ENCODE peak calls at places on chromosome 7, in eight cellular contexts. One of them, this sample, is unnamed.

GRCh38 chr7:66654275-66655112 is 25.8 kb downstream of the KCTD7 start:
- DNase-seq in right lobe of liver: peak; percentile 99
- DNase-seq in NCI-H69: peak; percentile 99
- DNase-seq in sciatic nerve: peak; percentile 99
- DNase-seq in Calu3: peak; percentile 95
- DNase-seq in bronchial epithelial cell: peak; percentile 92
- DNase-seq in G401: peak; percentile 98
- DNase-seq in NCI-H1092: peak; percentile 99
- DNase-seq in this sample: peak; percentile 100

GRCh38 chr7:21675255-21675654 is 132.4 kb downstream of the DNAH11 start:
- DNase-seq in Calu3: no peak
- DNase-seq in G401: no peak
- DNase-seq in NCI-H1092: no peak
- DNase-seq in right lobe of liver: no peak
- DNase-seq in NCI-H69: no peak
- DNase-seq in sciatic nerve: no peak
- DNase-seq in bronchial epithelial cell: no peak
- DNase-seq in this sample: no peak

GRCh38 chr7:95589766-95590165 is 6.5 kb downstream of the PDK4 start:
- DNase-seq in bronchial epithelial cell: no peak
- DNase-seq in G401: no peak
- DNase-seq in NCI-H69: no peak
- DNase-seq in sciatic nerve: no peak
- DNase-seq in NCI-H1092: no peak
- DNase-seq in Calu3: no peak
- DNase-seq in right lobe of liver: no peak
- DNase-seq in this sample: no peak

GRCh38 chr7:138258194-138258554 is 181.9 kb downstream of the AKR1D1 start:
- DNase-seq in NCI-H69: no peak
- DNase-seq in Calu3: no peak
- DNase-seq in sciatic nerve: no peak
- DNase-seq in NCI-H1092: no peak
- DNase-seq in right lobe of liver: no peak
- DNase-seq in G401: no peak
- DNase-seq in bronchial epithelial cell: no peak
- DNase-seq in this sample: no peak

GRCh38 chr7:77455334-77455733 is 39.2 kb upstream of the GSAP start:
- DNase-seq in sciatic nerve: no peak
- DNase-seq in bronchial epithelial cell: peak; percentile 92
- DNase-seq in right lobe of liver: no peak
- DNase-seq in NCI-H69: peak; percentile 74
- DNase-seq in Calu3: no peak
- DNase-seq in G401: no peak
- DNase-seq in NCI-H1092: no peak
- DNase-seq in this sample: no peak

GRCh38 chr7:88219781-88220747 is at the start of gene SRI:
- DNase-seq in G401: peak; percentile 81
- DNase-seq in right lobe of liver: peak; percentile 91
- DNase-seq in bronchial epithelial cell: peak; percentile 70
- DNase-seq in sciatic nerve: peak; percentile 90
- DNase-seq in NCI-H1092: peak; percentile 66
- DNase-seq in Calu3: peak; percentile 90
- DNase-seq in NCI-H69: peak; percentile 96
- DNase-seq in this sample: peak; percentile 96

GRCh38 chr7:30613366-30614325 is 19.0 kb downstream of the GARS1 start:
- DNase-seq in NCI-H69: no peak
- DNase-seq in bronchial epithelial cell: peak; percentile 19
- DNase-seq in G401: no peak
- DNase-seq in NCI-H1092: no peak
- DNase-seq in sciatic nerve: no peak
- DNase-seq in right lobe of liver: no peak
- DNase-seq in Calu3: no peak
- DNase-seq in this sample: no peak

GRCh38 chr7:158957507-158957900 is 101.1 kb downstream of the DYNC2I1 start:
- DNase-seq in G401: no peak
- DNase-seq in Calu3: no peak
- DNase-seq in sciatic nerve: no peak
- DNase-seq in NCI-H69: peak; percentile 88
- DNase-seq in right lobe of liver: no peak
- DNase-seq in bronchial epithelial cell: no peak
- DNase-seq in NCI-H1092: peak; percentile 33
- DNase-seq in this sample: peak; percentile 86

GRCh38 chr7:20435305-20435704 is 104.6 kb downstream of the ITGB8 start:
- DNase-seq in NCI-H69: no peak
- DNase-seq in bronchial epithelial cell: no peak
- DNase-seq in G401: peak; percentile 6
- DNase-seq in Calu3: no peak
- DNase-seq in sciatic nerve: peak; percentile 79
- DNase-seq in NCI-H1092: no peak
- DNase-seq in right lobe of liver: no peak
- DNase-seq in this sample: no peak

GRCh38 chr7:116431783-116432182 is 67.8 kb upstream of the CAV2 start:
- DNase-seq in Calu3: no peak
- DNase-seq in bronchial epithelial cell: peak; percentile 43
- DNase-seq in sciatic nerve: no peak
- DNase-seq in G401: no peak
- DNase-seq in right lobe of liver: no peak
- DNase-seq in NCI-H69: no peak
- DNase-seq in NCI-H1092: no peak
- DNase-seq in this sample: no peak

GRCh38 chr7:158832994-158833393 is 3.7 kb upstream of the ESYT2 start:
- DNase-seq in Calu3: no peak
- DNase-seq in sciatic nerve: no peak
- DNase-seq in right lobe of liver: no peak
- DNase-seq in bronchial epithelial cell: no peak
- DNase-seq in NCI-H69: no peak
- DNase-seq in G401: no peak
- DNase-seq in NCI-H1092: no peak
- DNase-seq in this sample: no peak